ENCODE peak calls at places on chromosome 7, in seven cellular contexts. O, K, T, Q, M, R and A are unnamed samples.
A peak's percentile ranks its signal among the peaks of the same experiment; 100 is the strongest.

GRCh38 chr7:131336956-131337355 is 9.3 kb downstream of the MKLN1 start:
- DNase-seq in O (no peak), K (peak; percentile 32), M (no peak), R (peak; percentile 40), Q (no peak), T (peak; percentile 60), A (no peak)

GRCh38 chr7:42337225-42337905 is 100.4 kb upstream of the GLI3 start:
- DNase-seq in Q (no peak), O (no peak), T (no peak), R (no peak), K (no peak), M (no peak), A (no peak)

GRCh38 chr7:116652793-116653192 is 19.2 kb upstream of the MET start:
- DNase-seq in O (no peak), Q (no peak), T (no peak), M (no peak), K (no peak), R (peak; percentile 29), A (no peak)

GRCh38 chr7:111198255-111198654 is 107.3 kb downstream of the LRRN3 start:
- DNase-seq in O (peak; percentile 99), R (peak; percentile 98), K (peak; percentile 95), M (no peak), Q (peak; percentile 2), T (peak; percentile 45), A (no peak)

GRCh38 chr7:2053395-2053794 is 179.3 kb downstream of the MAD1L1 start:
- DNase-seq in M (no peak), T (no peak), O (no peak), K (no peak), R (no peak), Q (no peak), A (no peak)

GRCh38 chr7:101923276-101923985 is 106.0 kb downstream of the CUX1 start:
- DNase-seq in M (peak; percentile 69), Q (no peak), T (no peak), R (peak; percentile 81), O (no peak), K (peak; percentile 63), A (no peak)

GRCh38 chr7:127896683-127897082 is 134.6 kb downstream of the LRRC4 start:
- DNase-seq in Q (no peak), K (no peak), M (no peak), O (no peak), R (no peak), T (no peak), A (no peak)

GRCh38 chr7:80443336-80443735 is 68.5 kb downstream of the GNAT3 start:
- DNase-seq in R (peak; percentile 21), O (no peak), M (no peak), T (no peak), Q (no peak), K (peak; percentile 19), A (no peak)

GRCh38 chr7:1470901-1471300 is 11.6 kb upstream of the MICALL2 start:
- DNase-seq in T (no peak), R (no peak), O (no peak), K (no peak), M (no peak), Q (no peak), A (no peak)

GRCh38 chr7:148116195-148116594 is 474.4 kb upstream of the C7orf33 start:
- DNase-seq in T (no peak), Q (no peak), M (no peak), K (no peak), R (no peak), O (no peak), A (peak; percentile 17)

GRCh38 chr7:42262907-42263466 is 26.0 kb upstream of the GLI3 start:
- DNase-seq in K (peak; percentile 58), M (peak; percentile 74), O (no peak), Q (no peak), T (no peak), R (peak; percentile 49), A (peak; percentile 55)

GRCh38 chr7:117157121-117157870 is 165.6 kb downstream of the WNT2 start:
- DNase-seq in O (peak; percentile 92), T (peak; percentile 37), Q (no peak), M (peak; percentile 37), K (peak; percentile 96), R (peak; percentile 99), A (peak; percentile 4)

GRCh38 chr7:92485267-92485892 is 7.6 kb upstream of the ERVW-1 start:
- DNase-seq in K (no peak), O (no peak), Q (no peak), R (peak; percentile 12), T (no peak), M (no peak), A (no peak)

GRCh38 chr7:12821746-12822145 is 134.3 kb downstream of the ARL4A start:
- DNase-seq in O (no peak), T (no peak), K (no peak), M (no peak), Q (no peak), R (no peak), A (no peak)

GRCh38 chr7:143434660-143435059 is 8.6 kb upstream of the TAS2R60 start:
- DNase-seq in T (peak; percentile 29), M (peak; percentile 34), Q (peak; percentile 48), O (no peak), K (peak; percentile 70), R (peak; percentile 83), A (peak; percentile 95)

GRCh38 chr7:137403282-137403681 is 59.7 kb upstream of the PTN start:
- DNase-seq in K (no peak), O (no peak), R (no peak), M (no peak), Q (no peak), T (no peak), A (no peak)

GRCh38 chr7:1366801-1367405 is 92.4 kb downstream of the MICALL2 start:
- DNase-seq in R (no peak), M (no peak), Q (no peak), K (no peak), T (no peak), O (no peak), A (no peak)

GRCh38 chr7:64888561-64888900 is 14.5 kb upstream of the ZNF273 start:
- DNase-seq in M (no peak), O (no peak), K (no peak), T (no peak), R (no peak), Q (peak; percentile 5), A (no peak)

GRCh38 chr7:17304926-17305325 is 6.5 kb downstream of the AHR start:
- DNase-seq in M (no peak), O (peak; percentile 80), Q (peak; percentile 49), K (peak; percentile 84), T (peak; percentile 79), R (peak; percentile 83), A (peak; percentile 37)
- H3K4me3 ChIP-seq in M (no peak overlapping the region), O (peak overlapping the region; percentile 29), Q (no peak overlapping the region), K (no peak overlapping the region), T (no peak overlapping the region), R (no peak overlapping the region), A (no peak overlapping the region)

DNA sequence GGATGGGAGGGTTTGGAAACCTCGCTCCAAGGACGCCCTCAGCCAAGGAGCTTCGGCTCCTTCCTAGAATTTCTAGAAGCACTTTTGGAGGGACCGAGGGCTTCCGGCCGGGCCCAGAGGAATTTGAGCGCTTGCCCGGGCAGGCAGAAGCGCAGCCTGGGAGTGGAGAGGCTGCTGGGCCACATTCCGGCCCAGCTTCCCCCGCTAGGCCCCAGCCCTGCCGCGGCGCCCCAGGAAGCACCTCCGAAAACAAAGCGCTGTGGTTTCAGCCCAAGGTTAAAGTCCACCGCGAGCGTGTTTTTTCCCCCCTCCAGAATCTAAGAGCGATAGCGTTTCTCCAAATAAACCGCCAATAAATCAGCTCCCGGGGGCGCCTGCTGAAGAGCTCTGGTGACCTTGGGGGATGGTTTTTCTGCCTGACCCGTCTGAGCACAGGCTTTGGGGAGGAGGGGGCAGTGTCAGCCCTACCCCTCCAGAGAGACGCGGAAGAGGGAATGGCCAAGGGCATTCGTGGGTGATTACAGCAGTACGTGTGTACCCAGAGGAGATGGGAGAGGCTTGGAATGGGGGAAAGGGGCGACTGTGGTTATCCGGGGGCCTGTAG is 5.7 kb upstream of the TNRC18 start:
- DNase-seq in K (peak; percentile 81), O (no peak), T (no peak), R (peak; percentile 37), M (peak; percentile 60), Q (peak; percentile 80), A (no peak)
- H3K4me3 ChIP-seq in K (peak overlapping the region; percentile 96), O (peak overlapping the region; percentile 76), T (no peak overlapping the region), R (peak overlapping the region; percentile 91), M (peak overlapping the region; percentile 78), Q (peak overlapping the region; percentile 38), A (peak overlapping the region; percentile 95)

GRCh38 chr7:125257617-125258016 is 328.0 kb upstream of the POT1 start:
- DNase-seq in T (no peak), Q (no peak), K (no peak), R (no peak), O (no peak), M (no peak), A (no peak)

GRCh38 chr7:125254521-125254920 is 324.9 kb upstream of the POT1 start:
- DNase-seq in M (no peak), K (no peak), Q (no peak), O (no peak), T (no peak), R (no peak), A (no peak)

GRCh38 chr7:125256446-125256845 is 326.8 kb upstream of the POT1 start:
- DNase-seq in K (no peak), M (no peak), Q (no peak), R (no peak), T (no peak), O (no peak), A (no peak)

GRCh38 chr7:125253454-125254182 is 324.0 kb upstream of the POT1 start:
- DNase-seq in M (no peak), R (no peak), O (no peak), K (no peak), Q (no peak), T (no peak), A (no peak)

DNA sequence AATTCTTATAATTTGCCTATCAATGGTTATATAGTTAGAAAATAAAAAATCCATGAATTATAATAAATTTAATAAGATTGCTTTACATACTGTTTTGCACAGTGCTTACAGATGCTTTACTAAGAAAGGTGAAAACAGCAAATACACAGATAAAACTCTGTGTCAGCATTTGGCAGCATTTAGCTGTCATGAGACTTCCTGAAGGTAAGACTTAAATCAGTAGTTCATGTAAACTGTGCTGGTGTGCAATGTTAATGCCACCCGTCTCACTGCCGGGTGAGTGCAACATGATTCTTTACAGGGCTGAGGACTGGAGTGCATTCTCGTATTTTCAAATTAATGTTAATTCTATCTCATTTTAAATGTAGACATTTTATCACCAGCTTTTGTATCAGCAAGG is 326.2 kb upstream of the POT1 start:
- DNase-seq in K (no peak), M (no peak), Q (no peak), R (no peak), O (no peak), T (no peak), A (no peak)
- H3K4me3 ChIP-seq in K (no peak overlapping the region), M (no peak overlapping the region), Q (no peak overlapping the region), R (no peak overlapping the region), O (no peak overlapping the region), T (no peak overlapping the region), A (no peak overlapping the region)

DNA sequence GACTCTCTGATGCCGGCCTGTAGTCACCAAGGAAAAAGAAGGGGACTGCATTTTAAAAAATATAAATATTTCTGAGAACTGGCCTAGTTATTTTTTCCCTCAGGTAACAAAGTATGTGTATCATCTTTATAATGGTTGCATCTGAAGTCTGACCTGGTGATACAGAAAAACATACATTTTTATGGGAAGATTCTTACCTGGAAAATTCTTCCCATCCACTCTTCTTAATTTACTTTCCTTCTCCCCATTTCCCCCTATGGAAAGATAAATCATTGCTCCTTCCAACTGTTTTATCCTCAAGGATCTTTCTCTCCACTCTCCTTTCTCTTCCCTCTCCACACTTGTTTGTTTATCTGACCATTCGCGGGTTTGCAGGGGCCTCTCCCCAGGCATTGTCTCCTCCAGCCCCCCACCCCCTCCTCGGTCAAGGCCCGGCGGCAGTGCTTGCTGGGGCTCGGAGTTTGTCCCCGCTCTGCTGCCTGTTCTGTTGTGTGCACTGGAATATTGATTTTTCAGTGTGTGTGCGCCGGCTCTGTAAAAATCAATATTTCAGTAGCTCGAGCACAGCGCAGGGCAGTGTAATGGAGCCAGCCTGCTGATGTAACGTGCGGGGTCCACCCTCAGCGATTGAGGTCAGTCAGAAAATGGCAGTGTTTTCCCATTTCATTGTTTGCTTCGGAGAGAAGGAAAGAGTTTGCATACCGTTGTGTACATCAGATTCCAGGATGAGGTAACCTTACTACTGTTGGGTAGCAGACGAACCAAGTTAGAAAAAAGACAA is 199.5 kb upstream of the NFE2L3 start:
- DNase-seq in R (no peak), O (no peak), K (no peak), Q (peak; percentile 83), M (no peak), T (no peak), A (no peak)
- H3K4me3 ChIP-seq in R (no peak overlapping the region), O (no peak overlapping the region), K (no peak overlapping the region), Q (no peak overlapping the region), M (no peak overlapping the region), T (no peak overlapping the region), A (no peak overlapping the region)